ENCODE peak calls at places on chromosomes 1 and 21, in eight cellular contexts. S, D, H, C, P, A, W and N are unnamed samples.

GRCh38 chr1:32893198-32894018 is 7.1 kb downstream of the HPCA start:
- DNase-seq in D (no peak), W (peak; percentile 22), S (no peak), H (peak; percentile 69), A (no peak), P (no peak), C (peak; percentile 45), N (no peak)

GRCh38 chr1:78650114-78650513 is 483 bp downstream of the IFI44 start:
- DNase-seq in D (no peak), W (no peak), P (no peak), A (peak; percentile 8), H (no peak), S (no peak), C (peak; percentile 29), N (no peak)

GRCh38 chr1:16145030-16145987 is 10.6 kb downstream of the EPHA2 start:
- DNase-seq in S (no peak), A (peak; percentile 87), D (peak; percentile 95), P (no peak), H (peak; percentile 87), C (peak; percentile 96), W (no peak), N (peak; percentile 83)

GRCh38 chr21:45140346-45140940 is 66.1 kb downstream of the ADARB1 start:
- DNase-seq in H (peak; percentile 86), A (peak; percentile 96), W (peak; percentile 52), C (peak; percentile 96), P (peak; percentile 57), D (peak; percentile 86), S (peak; percentile 88), N (peak; percentile 83)

GRCh38 chr1:21022279-21023040 is 154.2 kb downstream of the EIF4G3 start:
- DNase-seq in W (peak; percentile 13), A (peak; percentile 94), H (peak; percentile 94), S (peak; percentile 85), C (peak; percentile 95), P (peak; percentile 6), D (peak; percentile 95), N (peak; percentile 100)

GRCh38 chr21:45034556-45035476 is 39.6 kb upstream of the ADARB1 start:
- DNase-seq in H (no peak), A (no peak), S (no peak), W (no peak), C (no peak), P (no peak), D (no peak), N (no peak)

GRCh38 chr21:34583926-34584563 is 30.9 kb downstream of the RCAN1 start:
- DNase-seq in A (peak; percentile 34), C (peak; percentile 35), W (no peak), H (no peak), S (peak; percentile 7), D (no peak), P (no peak), N (no peak)

GRCh38 chr21:40351006-40351405 is 483.8 kb downstream of the PCP4 start:
- DNase-seq in C (no peak), D (no peak), P (no peak), S (no peak), W (no peak), H (no peak), A (no peak), N (no peak)

GRCh38 chr1:182387566-182387965 is 4.0 kb downstream of the GLUL start:
- DNase-seq in S (no peak), W (no peak), H (no peak), C (no peak), P (no peak), A (no peak), D (no peak), N (no peak)

GRCh38 chr21:28215214-28215954 is 777.3 kb downstream of the LTN1 start:
- DNase-seq in P (no peak), W (no peak), D (peak; percentile 87), S (no peak), C (peak; percentile 92), A (peak; percentile 65), H (no peak), N (no peak)

GRCh38 chr1:229691362-229691761 is 65.3 kb downstream of the URB2 start:
- DNase-seq in W (no peak), S (no peak), A (no peak), H (no peak), P (no peak), C (no peak), D (no peak), N (peak; percentile 10)

GRCh38 chr1:31502926-31503511 is 73.3 kb upstream of the TINAGL1 start:
- DNase-seq in P (no peak), A (no peak), D (no peak), C (no peak), W (no peak), S (no peak), H (no peak), N (no peak)

GRCh38 chr1:40860706-40861226 is 1.4 kb downstream of the CITED4 start:
- DNase-seq in W (no peak), A (no peak), D (peak; percentile 41), C (no peak), P (no peak), S (no peak), H (no peak), N (no peak)

GRCh38 chr1:232899278-232899677 is 51.1 kb upstream of the NTPCR start:
- DNase-seq in D (no peak), W (no peak), A (no peak), S (no peak), C (no peak), H (no peak), P (no peak), N (no peak)

GRCh38 chr1:21284206-21285137 is 5.8 kb downstream of the ECE1 start:
- DNase-seq in H (no peak), W (no peak), A (no peak), C (no peak), S (no peak), D (no peak), P (peak; percentile 28), N (no peak)

GRCh38 chr21:38156200-38156599 is 100.6 kb upstream of the KCNJ15 start:
- DNase-seq in S (no peak), W (no peak), C (no peak), P (no peak), H (no peak), A (peak; percentile 79), D (no peak), N (no peak)

GRCh38 chr1:48776400-48777218 is at the start of gene BEND5:
- DNase-seq in W (peak; percentile 72), H (peak; percentile 8), C (peak; percentile 62), A (no peak), D (no peak), P (peak; percentile 75), S (peak; percentile 81), N (no peak)

GRCh38 chr1:98949606-98950005 is 55.1 kb downstream of the PLPPR5 start:
- DNase-seq in H (no peak), C (no peak), P (no peak), S (no peak), W (no peak), D (no peak), A (peak; percentile 49), N (peak; percentile 9)

GRCh38 chr1:185652348-185652747 is 81.8 kb upstream of the HMCN1 start:
- DNase-seq in A (no peak), W (no peak), D (peak; percentile 28), P (no peak), C (peak; percentile 13), S (peak; percentile 49), H (peak; percentile 42), N (no peak)

GRCh38 chr1:147580200-147580557 is 38.9 kb downstream of the BCL9 start:
- DNase-seq in H (peak; percentile 75), W (no peak), C (peak; percentile 13), S (peak; percentile 60), A (peak; percentile 17), D (peak; percentile 19), P (no peak), N (peak; percentile 57)

GRCh38 chr21:44732956-44733355 is 21.6 kb upstream of the TSPEAR start:
- DNase-seq in S (no peak), P (no peak), D (no peak), W (no peak), H (no peak), A (no peak), C (no peak), N (no peak)